ENCODE peak calls at places on chromosomes 2 and 18, in ten cellular contexts. One of them, this sample, is unnamed.

GRCh38 chr18:31102020-31102684 is at the start of gene DSC2:
- DNase-seq in CD8-positive, alpha-beta T cell: no peak
- DNase-seq in GM23338: peak
- DNase-seq in mammary epithelial cell: peak
- DNase-seq in spleen: peak
- DNase-seq in PC-9: peak
- DNase-seq in kidney epithelial cell: no peak
- DNase-seq in gastrocnemius medialis: no peak
- DNase-seq in A549: no peak
- DNase-seq in thoracic aorta: no peak
- DNase-seq in this sample: no peak

GRCh38 chr2:26609839-26610277 is 31.3 kb downstream of the CIB4 start:
- DNase-seq in CD8-positive, alpha-beta T cell: no peak
- DNase-seq in GM23338: no peak
- DNase-seq in mammary epithelial cell: no peak
- DNase-seq in spleen: peak
- DNase-seq in PC-9: no peak
- DNase-seq in kidney epithelial cell: no peak
- DNase-seq in gastrocnemius medialis: no peak
- DNase-seq in A549: no peak
- DNase-seq in thoracic aorta: no peak
- DNase-seq in this sample: no peak

GRCh38 chr2:54899576-54900200 is 150.6 kb downstream of the RTN4 start:
- DNase-seq in CD8-positive, alpha-beta T cell: no peak
- DNase-seq in GM23338: peak
- DNase-seq in mammary epithelial cell: peak
- DNase-seq in spleen: no peak
- DNase-seq in PC-9: peak
- DNase-seq in kidney epithelial cell: no peak
- DNase-seq in gastrocnemius medialis: no peak
- DNase-seq in A549: peak
- DNase-seq in thoracic aorta: no peak
- DNase-seq in this sample: no peak

GRCh38 chr2:167944825-167945659 is 302.4 kb downstream of the STK39 start:
- DNase-seq in CD8-positive, alpha-beta T cell: no peak
- DNase-seq in GM23338: no peak
- DNase-seq in mammary epithelial cell: no peak
- DNase-seq in spleen: no peak
- DNase-seq in PC-9: no peak
- DNase-seq in kidney epithelial cell: no peak
- DNase-seq in gastrocnemius medialis: no peak
- DNase-seq in A549: no peak
- DNase-seq in thoracic aorta: no peak
- DNase-seq in this sample: peak

GRCh38 chr2:235715601-235716000 is 221.8 kb downstream of the AGAP1 start:
- DNase-seq in CD8-positive, alpha-beta T cell: no peak
- DNase-seq in GM23338: no peak
- DNase-seq in mammary epithelial cell: no peak
- DNase-seq in spleen: peak
- DNase-seq in PC-9: no peak
- DNase-seq in kidney epithelial cell: no peak
- DNase-seq in gastrocnemius medialis: no peak
- DNase-seq in A549: no peak
- DNase-seq in thoracic aorta: no peak
- DNase-seq in this sample: no peak

GRCh38 chr2:145771526-145771925 is 1251.6 kb upstream of the ZEB2 start:
- DNase-seq in CD8-positive, alpha-beta T cell: no peak
- DNase-seq in GM23338: no peak
- DNase-seq in mammary epithelial cell: no peak
- DNase-seq in spleen: no peak
- DNase-seq in PC-9: no peak
- DNase-seq in kidney epithelial cell: no peak
- DNase-seq in gastrocnemius medialis: no peak
- DNase-seq in A549: no peak
- DNase-seq in thoracic aorta: no peak
- DNase-seq in this sample: no peak

GRCh38 chr2:96954490-96954846 is 31.9 kb downstream of the FAM178B start:
- DNase-seq in CD8-positive, alpha-beta T cell: no peak
- DNase-seq in GM23338: no peak
- DNase-seq in mammary epithelial cell: no peak
- DNase-seq in spleen: no peak
- DNase-seq in PC-9: no peak
- DNase-seq in kidney epithelial cell: no peak
- DNase-seq in gastrocnemius medialis: no peak
- DNase-seq in A549: no peak
- DNase-seq in thoracic aorta: no peak
- DNase-seq in this sample: no peak

GRCh38 chr2:25872134-25872533 is 6.2 kb downstream of the ASXL2 start:
- DNase-seq in CD8-positive, alpha-beta T cell: no peak
- DNase-seq in GM23338: no peak
- DNase-seq in mammary epithelial cell: no peak
- DNase-seq in spleen: no peak
- DNase-seq in PC-9: no peak
- DNase-seq in kidney epithelial cell: no peak
- DNase-seq in gastrocnemius medialis: no peak
- DNase-seq in A549: no peak
- DNase-seq in thoracic aorta: no peak
- DNase-seq in this sample: no peak

GRCh38 chr2:30406853-30407252 is 40.2 kb upstream of the LCLAT1 start:
- DNase-seq in CD8-positive, alpha-beta T cell: no peak
- DNase-seq in GM23338: no peak
- DNase-seq in mammary epithelial cell: no peak
- DNase-seq in spleen: no peak
- DNase-seq in PC-9: no peak
- DNase-seq in kidney epithelial cell: no peak
- DNase-seq in gastrocnemius medialis: no peak
- DNase-seq in A549: no peak
- DNase-seq in thoracic aorta: no peak
- DNase-seq in this sample: no peak

DNA sequence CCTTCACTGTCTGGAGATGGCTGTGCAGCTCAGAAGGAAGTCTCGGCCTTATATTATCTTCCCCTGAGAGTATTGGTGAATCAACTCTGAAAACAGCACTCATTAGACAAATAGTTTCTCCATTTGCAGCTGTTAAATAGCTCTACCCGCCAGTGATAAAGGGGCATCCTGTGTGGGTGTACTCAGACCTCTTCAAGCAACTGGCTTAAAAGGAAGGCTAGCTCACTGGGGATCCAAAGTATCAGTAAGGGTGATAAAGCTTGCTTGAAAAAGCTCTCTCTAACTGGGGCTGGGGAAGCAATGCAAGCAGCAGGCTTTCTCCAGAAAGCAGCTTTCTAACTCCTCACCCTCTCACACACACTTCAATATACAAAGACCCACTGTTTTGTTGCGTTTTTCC is 64.9 kb upstream of the PSMD14 start:
- DNase-seq in CD8-positive, alpha-beta T cell: no peak
- DNase-seq in GM23338: peak
- DNase-seq in mammary epithelial cell: no peak
- DNase-seq in spleen: no peak
- DNase-seq in PC-9: no peak
- DNase-seq in kidney epithelial cell: no peak
- DNase-seq in gastrocnemius medialis: no peak
- DNase-seq in A549: no peak
- DNase-seq in thoracic aorta: no peak
- DNase-seq in this sample: no peak
- H3K4me3 ChIP-seq in CD8-positive, alpha-beta T cell: no peak
- H3K4me3 ChIP-seq in GM23338: no peak
- H3K4me3 ChIP-seq in mammary epithelial cell: no peak
- H3K4me3 ChIP-seq in spleen: no peak
- H3K4me3 ChIP-seq in PC-9: peak
- H3K4me3 ChIP-seq in kidney epithelial cell: no peak
- H3K4me3 ChIP-seq in gastrocnemius medialis: no peak
- H3K4me3 ChIP-seq in A549: no peak
- H3K4me3 ChIP-seq in thoracic aorta: no peak
- H3K4me3 ChIP-seq in this sample: no peak

GRCh38 chr2:430280-431040 is 142.6 kb upstream of the ALKAL2 start:
- DNase-seq in CD8-positive, alpha-beta T cell: no peak
- DNase-seq in GM23338: no peak
- DNase-seq in mammary epithelial cell: no peak
- DNase-seq in spleen: peak
- DNase-seq in PC-9: no peak
- DNase-seq in kidney epithelial cell: no peak
- DNase-seq in gastrocnemius medialis: no peak
- DNase-seq in A549: no peak
- DNase-seq in thoracic aorta: no peak
- DNase-seq in this sample: no peak
- H3K4me3 ChIP-seq in CD8-positive, alpha-beta T cell: peak
- H3K4me3 ChIP-seq in GM23338: no peak
- H3K4me3 ChIP-seq in mammary epithelial cell: no peak
- H3K4me3 ChIP-seq in spleen: no peak
- H3K4me3 ChIP-seq in PC-9: no peak
- H3K4me3 ChIP-seq in kidney epithelial cell: no peak
- H3K4me3 ChIP-seq in gastrocnemius medialis: no peak
- H3K4me3 ChIP-seq in A549: no peak
- H3K4me3 ChIP-seq in thoracic aorta: no peak
- H3K4me3 ChIP-seq in this sample: no peak

DNA sequence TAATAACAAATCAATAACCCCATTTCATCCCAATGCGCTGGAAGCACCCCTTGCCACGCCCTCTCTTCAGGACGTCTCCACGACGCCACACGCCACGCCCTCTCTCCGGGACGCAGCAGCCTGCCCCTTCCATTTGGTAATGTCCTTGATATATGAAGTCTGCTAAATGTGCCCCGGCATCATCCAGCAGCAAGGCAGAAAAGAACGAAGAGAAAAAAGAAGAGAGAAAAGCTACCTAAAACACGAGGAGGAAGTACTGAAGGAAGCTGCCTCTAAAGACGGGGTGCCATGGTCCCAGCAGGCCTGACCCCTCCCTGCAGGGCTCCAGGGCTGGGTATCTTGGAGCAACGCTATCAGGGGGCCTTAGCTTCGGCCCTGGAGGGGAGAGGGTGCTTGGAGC is 41.8 kb downstream of the CNGA3 start:
- DNase-seq in CD8-positive, alpha-beta T cell: no peak
- DNase-seq in GM23338: no peak
- DNase-seq in mammary epithelial cell: no peak
- DNase-seq in spleen: no peak
- DNase-seq in PC-9: no peak
- DNase-seq in kidney epithelial cell: no peak
- DNase-seq in gastrocnemius medialis: no peak
- DNase-seq in A549: no peak
- DNase-seq in thoracic aorta: no peak
- DNase-seq in this sample: no peak
- H3K4me3 ChIP-seq in CD8-positive, alpha-beta T cell: no peak
- H3K4me3 ChIP-seq in GM23338: no peak
- H3K4me3 ChIP-seq in mammary epithelial cell: no peak
- H3K4me3 ChIP-seq in spleen: no peak
- H3K4me3 ChIP-seq in PC-9: no peak
- H3K4me3 ChIP-seq in kidney epithelial cell: no peak
- H3K4me3 ChIP-seq in gastrocnemius medialis: no peak
- H3K4me3 ChIP-seq in A549: no peak
- H3K4me3 ChIP-seq in thoracic aorta: no peak
- H3K4me3 ChIP-seq in this sample: no peak

DNA sequence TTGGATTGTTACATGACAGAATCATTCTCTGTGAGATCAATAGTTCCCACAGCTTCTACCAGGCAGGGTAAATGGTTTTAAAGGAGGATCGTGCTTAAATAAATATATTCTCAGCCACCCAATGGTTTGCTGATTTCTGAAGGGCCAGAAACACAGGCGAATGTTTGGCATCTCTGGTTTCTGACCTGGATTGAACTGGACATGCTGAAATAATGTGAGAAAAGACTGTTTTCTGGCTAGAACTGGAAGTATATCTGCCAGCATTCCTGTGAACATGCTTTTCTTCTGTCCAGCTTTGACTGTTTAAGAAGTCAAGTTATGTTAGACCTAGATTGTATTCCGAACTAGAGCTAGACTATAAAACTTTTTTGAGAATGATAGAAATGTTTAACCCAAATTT is 77.1 kb upstream of the COL3A1 start:
- DNase-seq in CD8-positive, alpha-beta T cell: no peak
- DNase-seq in GM23338: no peak
- DNase-seq in mammary epithelial cell: no peak
- DNase-seq in spleen: no peak
- DNase-seq in PC-9: no peak
- DNase-seq in kidney epithelial cell: no peak
- DNase-seq in gastrocnemius medialis: no peak
- DNase-seq in A549: no peak
- DNase-seq in thoracic aorta: no peak
- DNase-seq in this sample: no peak
- H3K4me3 ChIP-seq in CD8-positive, alpha-beta T cell: no peak
- H3K4me3 ChIP-seq in GM23338: no peak
- H3K4me3 ChIP-seq in mammary epithelial cell: no peak
- H3K4me3 ChIP-seq in spleen: no peak
- H3K4me3 ChIP-seq in PC-9: no peak
- H3K4me3 ChIP-seq in kidney epithelial cell: no peak
- H3K4me3 ChIP-seq in gastrocnemius medialis: no peak
- H3K4me3 ChIP-seq in A549: no peak
- H3K4me3 ChIP-seq in thoracic aorta: peak
- H3K4me3 ChIP-seq in this sample: no peak

This sample was measured in epithelial cell of proximal tubule.